ENCODE peak calls at places on chromosomes 4 and X, in seven cellular contexts. X, K, J, H, W, B and P are unnamed samples. For H3K9me3, the result is how much of the 10 kb centered on the place peaks cover.

GRCh38 chr4:90174622-90175023 is 47.4 kb downstream of the CCSER1 start:
- DNase-seq in J (no peak), X (no peak), K (no peak), H (no peak), B (no peak), W (peak), P (no peak)

GRCh38 chr4:110605077-110605476 is 17.8 kb downstream of the PITX2 start:
- DNase-seq in K (no peak), H (no peak), B (no peak), X (no peak), W (no peak), J (no peak), P (no peak)

GRCh38 chr4:127782275-127783025 is at the start of gene HSPA4L:
- DNase-seq in J (peak), X (peak), W (peak), K (peak), H (peak), B (peak), P (no peak)

GRCh38 chrX:8916697-8917096 is 115.5 kb upstream of the FAM9A start:
- DNase-seq in B (no peak), H (no peak), X (no peak), J (no peak), K (no peak), W (no peak), P (no peak)

GRCh38 chrX:20388594-20388993 is 121.9 kb upstream of the RPS6KA3 start:
- DNase-seq in H (no peak), W (no peak), J (no peak), K (no peak), B (no peak), X (no peak), P (no peak)

GRCh38 chr4:95267081-95267480 is 281.7 kb downstream of the UNC5C start:
- DNase-seq in X (peak), J (no peak), K (no peak), W (no peak), B (no peak), H (no peak), P (no peak)

GRCh38 chr4:94691552-94691951 is 66.2 kb upstream of the BMPR1B start:
- DNase-seq in W (no peak), H (no peak), B (no peak), J (no peak), X (no peak), K (no peak), P (no peak)

GRCh38 chrX:15497865-15498264 is 2.7 kb upstream of the BMX start:
- DNase-seq in H (no peak), W (peak), B (peak), J (peak), X (peak), K (peak), P (peak)

GRCh38 chrX:13750204-13750603 is 15.7 kb downstream of the OFD1 start:
- DNase-seq in J (no peak), K (peak), W (peak), H (no peak), X (peak), B (no peak), P (no peak)

GRCh38 chr4:186514271-186514950 is 41.0 kb downstream of the MTNR1A start:
- DNase-seq in W (no peak), J (no peak), K (no peak), H (no peak), B (no peak), X (peak), P (no peak)

GRCh38 chr4:14581741-14582140 is 420.5 kb upstream of the CPEB2 start:
- DNase-seq in K (no peak), W (no peak), B (no peak), X (no peak), J (no peak), H (no peak), P (no peak)
- H3K9me3 ChIP-seq in K (under half), W (under half), B (under half), X (under half), J (under half), H (under half), P (under half)

GRCh38 chrX:47448165-47448806 is 34.7 kb downstream of the ZNF41 start:
- DNase-seq in W (no peak), K (no peak), J (no peak), B (no peak), H (no peak), X (no peak), P (no peak)
- H3K9me3 ChIP-seq in W (under half), K (under half), J (under half), B (under half), H (under half), X (under half), P (under half)

DNA sequence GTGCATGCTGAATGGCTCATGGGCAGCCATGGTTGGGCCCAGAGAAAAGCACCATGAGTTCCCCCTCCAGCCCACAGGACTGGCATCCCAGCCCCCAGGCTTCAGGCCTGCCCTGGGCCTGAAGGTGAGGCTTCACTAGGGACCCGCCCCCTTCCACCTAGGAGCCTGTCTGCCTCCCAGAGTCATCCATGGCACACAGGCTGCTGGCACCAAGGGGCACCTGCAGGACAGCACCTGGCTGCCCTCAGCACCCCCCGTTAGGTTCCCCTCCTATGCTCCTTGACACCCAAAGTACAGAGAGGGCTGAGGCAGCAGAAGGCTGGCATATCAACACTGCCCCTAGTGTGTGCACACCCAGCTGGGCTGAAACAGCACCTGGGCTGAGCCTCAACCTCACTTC is 566.7 kb upstream of the PCDH7 start:
- DNase-seq in K (no peak), H (no peak), X (no peak), W (no peak), B (no peak), J (no peak), P (no peak)
- H3K9me3 ChIP-seq in K (under half), H (under half), X (under half), W (under half), B (under half), J (under half), P (under half)

DNA sequence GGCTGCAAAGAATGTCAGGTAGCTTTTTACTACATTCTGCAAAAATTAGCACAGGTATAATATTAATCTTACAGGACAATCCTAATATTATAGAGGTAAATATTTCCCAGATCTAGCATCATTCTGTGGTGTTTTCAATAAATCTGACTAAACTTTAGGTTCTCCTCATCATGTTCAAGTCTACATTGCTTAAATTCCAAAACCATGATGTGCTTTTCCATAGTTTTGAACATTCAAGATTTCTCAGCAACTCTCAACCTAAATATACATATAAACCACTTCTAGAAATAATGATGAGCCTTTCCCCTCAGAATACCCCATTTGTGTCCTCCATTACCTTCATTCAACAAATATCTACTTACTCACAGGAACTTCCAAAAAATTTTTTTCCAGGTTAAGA is 23.1 kb downstream of the EIF4E start:
- DNase-seq in K (no peak), H (no peak), J (no peak), X (peak), B (no peak), W (no peak), P (no peak)
- H3K9me3 ChIP-seq in K (under half), H (under half), J (under half), X (under half), B (under half), W (under half), P (under half)

GRCh38 chrX:43025806-43026205 is 247.8 kb upstream of the PPP1R2C start:
- DNase-seq in W (no peak), K (no peak), B (no peak), X (no peak), J (no peak), H (no peak), P (no peak)
- H3K9me3 ChIP-seq in W (under half), K (under half), B (under half), X (under half), J (under half), H (under half), P (under half)

DNA sequence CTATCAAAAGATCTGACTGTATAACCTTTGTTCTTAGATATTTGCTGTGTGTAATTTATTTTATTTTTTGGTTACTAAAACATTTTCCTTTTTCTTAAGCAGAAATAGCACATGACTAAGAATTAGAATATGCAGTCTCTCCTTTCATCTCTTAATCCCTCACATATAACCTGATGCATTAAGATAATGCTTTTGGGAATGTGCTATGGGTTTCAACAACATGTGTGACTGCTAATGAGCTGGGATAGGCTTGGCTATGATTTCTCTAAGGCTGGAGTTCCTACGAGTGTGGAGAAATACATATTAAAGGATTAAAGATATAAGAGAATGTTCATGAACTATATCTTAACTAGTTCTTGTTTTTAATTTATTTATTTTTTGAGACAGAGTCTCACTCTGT is 41.6 kb downstream of the SHROOM3 start:
- DNase-seq in H (no peak), B (no peak), X (no peak), J (no peak), K (no peak), W (no peak), P (no peak)
- H3K9me3 ChIP-seq in H (under half), B (under half), X (under half), J (under half), K (under half), W (under half), P (under half)